ENCODE peak calls at places on chromosomes 6 and 20, in eight cellular contexts. One of them, this sample, is unnamed.

GRCh38 chr6:57305754-57306153 is 11.7 kb upstream of the PRIM2 start:
- DNase-seq in heart right ventricle: no peak
- DNase-seq in lower lobe of right lung: no peak
- DNase-seq in stimulated activated naive CD4-positive, alpha-beta T cell: no peak
- DNase-seq in foreskin keratinocyte: no peak
- DNase-seq in DMS79 treated with DMSO at 0.1 percent for 48 hours: no peak
- DNase-seq in M059J: peak; percentile 35
- DNase-seq in EH: peak; percentile 75
- DNase-seq in this sample: peak; percentile 86

GRCh38 chr6:167093922-167094432 is 28.9 kb upstream of the CCR6 start:
- DNase-seq in lower lobe of right lung: no peak
- DNase-seq in stimulated activated naive CD4-positive, alpha-beta T cell: no peak
- DNase-seq in DMS79 treated with DMSO at 0.1 percent for 48 hours: no peak
- DNase-seq in M059J: no peak
- DNase-seq in EH: no peak
- DNase-seq in foreskin keratinocyte: no peak
- DNase-seq in heart right ventricle: no peak
- DNase-seq in this sample: peak; percentile 5

GRCh38 chr20:22515264-22515663 is 69.1 kb downstream of the FOXA2 start:
- DNase-seq in stimulated activated naive CD4-positive, alpha-beta T cell: no peak
- DNase-seq in DMS79 treated with DMSO at 0.1 percent for 48 hours: no peak
- DNase-seq in M059J: no peak
- DNase-seq in foreskin keratinocyte: no peak
- DNase-seq in EH: no peak
- DNase-seq in lower lobe of right lung: no peak
- DNase-seq in heart right ventricle: no peak
- DNase-seq in this sample: no peak

GRCh38 chr6:36794704-36795065 is 44.6 kb downstream of the CPNE5 start:
- DNase-seq in EH: no peak
- DNase-seq in M059J: no peak
- DNase-seq in heart right ventricle: no peak
- DNase-seq in stimulated activated naive CD4-positive, alpha-beta T cell: no peak
- DNase-seq in DMS79 treated with DMSO at 0.1 percent for 48 hours: no peak
- DNase-seq in lower lobe of right lung: no peak
- DNase-seq in foreskin keratinocyte: no peak
- DNase-seq in this sample: no peak

GRCh38 chr6:87165169-87165568 is 9.8 kb downstream of the ZNF292 start:
- DNase-seq in M059J: no peak
- DNase-seq in stimulated activated naive CD4-positive, alpha-beta T cell: no peak
- DNase-seq in foreskin keratinocyte: no peak
- DNase-seq in DMS79 treated with DMSO at 0.1 percent for 48 hours: no peak
- DNase-seq in heart right ventricle: no peak
- DNase-seq in lower lobe of right lung: no peak
- DNase-seq in EH: no peak
- DNase-seq in this sample: no peak

GRCh38 chr6:37673436-37673835 is 24.2 kb downstream of the MDGA1 start:
- DNase-seq in EH: no peak
- DNase-seq in stimulated activated naive CD4-positive, alpha-beta T cell: no peak
- DNase-seq in lower lobe of right lung: no peak
- DNase-seq in M059J: no peak
- DNase-seq in foreskin keratinocyte: no peak
- DNase-seq in DMS79 treated with DMSO at 0.1 percent for 48 hours: peak; percentile 86
- DNase-seq in heart right ventricle: no peak
- DNase-seq in this sample: no peak

GRCh38 chr20:25054995-25055629 is 2.8 kb downstream of the ACSS1 start:
- DNase-seq in foreskin keratinocyte: no peak
- DNase-seq in stimulated activated naive CD4-positive, alpha-beta T cell: no peak
- DNase-seq in M059J: peak; percentile 55
- DNase-seq in heart right ventricle: no peak
- DNase-seq in EH: peak; percentile 70
- DNase-seq in DMS79 treated with DMSO at 0.1 percent for 48 hours: no peak
- DNase-seq in lower lobe of right lung: no peak
- DNase-seq in this sample: peak; percentile 77

GRCh38 chr20:57627972-57628650 is 7.9 kb upstream of the ZBP1 start:
- DNase-seq in stimulated activated naive CD4-positive, alpha-beta T cell: peak; percentile 72
- DNase-seq in EH: peak; percentile 57
- DNase-seq in DMS79 treated with DMSO at 0.1 percent for 48 hours: no peak
- DNase-seq in heart right ventricle: no peak
- DNase-seq in M059J: no peak
- DNase-seq in lower lobe of right lung: no peak
- DNase-seq in foreskin keratinocyte: no peak
- DNase-seq in this sample: peak; percentile 69

GRCh38 chr20:39259010-39259803 is 297.1 kb downstream of the DHX35 start:
- DNase-seq in stimulated activated naive CD4-positive, alpha-beta T cell: no peak
- DNase-seq in foreskin keratinocyte: no peak
- DNase-seq in M059J: no peak
- DNase-seq in DMS79 treated with DMSO at 0.1 percent for 48 hours: no peak
- DNase-seq in heart right ventricle: no peak
- DNase-seq in EH: no peak
- DNase-seq in lower lobe of right lung: no peak
- DNase-seq in this sample: no peak

GRCh38 chr6:166640342-166641043 is 13.4 kb upstream of the RPS6KA2 start:
- DNase-seq in DMS79 treated with DMSO at 0.1 percent for 48 hours: no peak
- DNase-seq in foreskin keratinocyte: no peak
- DNase-seq in heart right ventricle: peak; percentile 51
- DNase-seq in stimulated activated naive CD4-positive, alpha-beta T cell: no peak
- DNase-seq in lower lobe of right lung: peak; percentile 67
- DNase-seq in M059J: no peak
- DNase-seq in EH: no peak
- DNase-seq in this sample: no peak

GRCh38 chr6:118712955-118713354 is 61.6 kb upstream of the CEP85L start:
- DNase-seq in stimulated activated naive CD4-positive, alpha-beta T cell: no peak
- DNase-seq in foreskin keratinocyte: peak; percentile 59
- DNase-seq in heart right ventricle: no peak
- DNase-seq in M059J: peak; percentile 56
- DNase-seq in EH: peak; percentile 85
- DNase-seq in lower lobe of right lung: no peak
- DNase-seq in DMS79 treated with DMSO at 0.1 percent for 48 hours: no peak
- DNase-seq in this sample: peak; percentile 80

GRCh38 chr6:157763129-157763893 is 59.7 kb upstream of the SNX9 start:
- DNase-seq in heart right ventricle: peak; percentile 29
- DNase-seq in M059J: peak; percentile 95
- DNase-seq in lower lobe of right lung: peak; percentile 93
- DNase-seq in EH: peak; percentile 60
- DNase-seq in foreskin keratinocyte: peak; percentile 99
- DNase-seq in stimulated activated naive CD4-positive, alpha-beta T cell: no peak
- DNase-seq in DMS79 treated with DMSO at 0.1 percent for 48 hours: peak; percentile 95
- DNase-seq in this sample: peak; percentile 76

GRCh38 chr6:111129003-111129402 is 41.7 kb downstream of the SLC16A10 start:
- DNase-seq in DMS79 treated with DMSO at 0.1 percent for 48 hours: peak; percentile 13
- DNase-seq in heart right ventricle: no peak
- DNase-seq in lower lobe of right lung: no peak
- DNase-seq in foreskin keratinocyte: no peak
- DNase-seq in stimulated activated naive CD4-positive, alpha-beta T cell: no peak
- DNase-seq in EH: no peak
- DNase-seq in M059J: peak; percentile 58
- DNase-seq in this sample: no peak

GRCh38 chr6:13462380-13463326 is 24.7 kb downstream of the GFOD1 start:
- DNase-seq in DMS79 treated with DMSO at 0.1 percent for 48 hours: no peak
- DNase-seq in lower lobe of right lung: no peak
- DNase-seq in EH: no peak
- DNase-seq in foreskin keratinocyte: no peak
- DNase-seq in heart right ventricle: no peak
- DNase-seq in M059J: no peak
- DNase-seq in stimulated activated naive CD4-positive, alpha-beta T cell: no peak
- DNase-seq in this sample: peak; percentile 50

GRCh38 chr6:168007592-168008338 is 10.3 kb downstream of the KIF25 start:
- DNase-seq in heart right ventricle: no peak
- DNase-seq in foreskin keratinocyte: peak; percentile 96
- DNase-seq in lower lobe of right lung: peak; percentile 51
- DNase-seq in DMS79 treated with DMSO at 0.1 percent for 48 hours: peak; percentile 33
- DNase-seq in EH: peak; percentile 98
- DNase-seq in M059J: peak; percentile 99
- DNase-seq in stimulated activated naive CD4-positive, alpha-beta T cell: no peak
- DNase-seq in this sample: peak; percentile 96

GRCh38 chr6:72425003-72425681 is 196.7 kb upstream of the KCNQ5 start:
- DNase-seq in foreskin keratinocyte: peak; percentile 76
- DNase-seq in DMS79 treated with DMSO at 0.1 percent for 48 hours: no peak
- DNase-seq in lower lobe of right lung: no peak
- DNase-seq in EH: peak; percentile 96
- DNase-seq in heart right ventricle: no peak
- DNase-seq in stimulated activated naive CD4-positive, alpha-beta T cell: no peak
- DNase-seq in M059J: peak; percentile 84
- DNase-seq in this sample: peak; percentile 96

GRCh38 chr6:41014780-41015179 is 24.2 kb downstream of the UNC5CL start:
- DNase-seq in heart right ventricle: no peak
- DNase-seq in M059J: no peak
- DNase-seq in foreskin keratinocyte: no peak
- DNase-seq in EH: no peak
- DNase-seq in DMS79 treated with DMSO at 0.1 percent for 48 hours: no peak
- DNase-seq in stimulated activated naive CD4-positive, alpha-beta T cell: no peak
- DNase-seq in lower lobe of right lung: no peak
- DNase-seq in this sample: no peak

GRCh38 chr6:41735427-41736206 is at the start of gene TFEB:
- DNase-seq in heart right ventricle: peak; percentile 95
- DNase-seq in EH: peak; percentile 90
- DNase-seq in M059J: peak; percentile 92
- DNase-seq in foreskin keratinocyte: no peak
- DNase-seq in stimulated activated naive CD4-positive, alpha-beta T cell: peak; percentile 84
- DNase-seq in DMS79 treated with DMSO at 0.1 percent for 48 hours: peak; percentile 71
- DNase-seq in lower lobe of right lung: peak; percentile 98
- DNase-seq in this sample: peak; percentile 96

GRCh38 chr6:157150076-157150475 is 173.2 kb downstream of the TMEM242 start:
- DNase-seq in EH: no peak
- DNase-seq in foreskin keratinocyte: no peak
- DNase-seq in heart right ventricle: no peak
- DNase-seq in DMS79 treated with DMSO at 0.1 percent for 48 hours: no peak
- DNase-seq in lower lobe of right lung: no peak
- DNase-seq in M059J: peak; percentile 80
- DNase-seq in stimulated activated naive CD4-positive, alpha-beta T cell: no peak
- DNase-seq in this sample: peak; percentile 13

GRCh38 chr20:61891476-61891875 is 174.2 kb downstream of the TAF4 start:
- DNase-seq in lower lobe of right lung: no peak
- DNase-seq in foreskin keratinocyte: no peak
- DNase-seq in heart right ventricle: no peak
- DNase-seq in EH: no peak
- DNase-seq in DMS79 treated with DMSO at 0.1 percent for 48 hours: no peak
- DNase-seq in M059J: no peak
- DNase-seq in stimulated activated naive CD4-positive, alpha-beta T cell: no peak
- DNase-seq in this sample: no peak

GRCh38 chr6:35089935-35090505 is 51.1 kb downstream of the TCP11 start:
- DNase-seq in EH: peak; percentile 93
- DNase-seq in DMS79 treated with DMSO at 0.1 percent for 48 hours: no peak
- DNase-seq in heart right ventricle: no peak
- DNase-seq in lower lobe of right lung: no peak
- DNase-seq in M059J: peak; percentile 90
- DNase-seq in stimulated activated naive CD4-positive, alpha-beta T cell: no peak
- DNase-seq in foreskin keratinocyte: no peak
- DNase-seq in this sample: peak; percentile 60

GRCh38 chr6:166567107-166567506 is 19.4 kb downstream of the RAMACL start:
- DNase-seq in stimulated activated naive CD4-positive, alpha-beta T cell: no peak
- DNase-seq in foreskin keratinocyte: peak; percentile 96
- DNase-seq in EH: peak; percentile 98
- DNase-seq in heart right ventricle: no peak
- DNase-seq in M059J: peak; percentile 92
- DNase-seq in DMS79 treated with DMSO at 0.1 percent for 48 hours: no peak
- DNase-seq in lower lobe of right lung: no peak
- DNase-seq in this sample: peak; percentile 95

GRCh38 chr6:166308769-166309589 is 787 bp upstream of the PRR18 start:
- DNase-seq in M059J: no peak
- DNase-seq in stimulated activated naive CD4-positive, alpha-beta T cell: no peak
- DNase-seq in DMS79 treated with DMSO at 0.1 percent for 48 hours: peak; percentile 73
- DNase-seq in lower lobe of right lung: no peak
- DNase-seq in foreskin keratinocyte: no peak
- DNase-seq in heart right ventricle: no peak
- DNase-seq in EH: no peak
- DNase-seq in this sample: no peak

GRCh38 chr6:46979206-46979605 is 57.5 kb upstream of the ADGRF5 start:
- DNase-seq in EH: no peak
- DNase-seq in stimulated activated naive CD4-positive, alpha-beta T cell: no peak
- DNase-seq in M059J: no peak
- DNase-seq in heart right ventricle: no peak
- DNase-seq in foreskin keratinocyte: no peak
- DNase-seq in DMS79 treated with DMSO at 0.1 percent for 48 hours: no peak
- DNase-seq in lower lobe of right lung: no peak
- DNase-seq in this sample: no peak

GRCh38 chr6:105609375-105609991 is 206.6 kb upstream of the PREP start:
- DNase-seq in foreskin keratinocyte: no peak
- DNase-seq in DMS79 treated with DMSO at 0.1 percent for 48 hours: no peak
- DNase-seq in EH: peak; percentile 92
- DNase-seq in M059J: peak; percentile 97
- DNase-seq in stimulated activated naive CD4-positive, alpha-beta T cell: no peak
- DNase-seq in heart right ventricle: peak; percentile 21
- DNase-seq in lower lobe of right lung: peak; percentile 50
- DNase-seq in this sample: no peak

GRCh38 chr6:34226731-34227586 is 9.7 kb upstream of the HMGA1 start:
- DNase-seq in foreskin keratinocyte: no peak
- DNase-seq in lower lobe of right lung: no peak
- DNase-seq in EH: no peak
- DNase-seq in heart right ventricle: no peak
- DNase-seq in DMS79 treated with DMSO at 0.1 percent for 48 hours: no peak
- DNase-seq in stimulated activated naive CD4-positive, alpha-beta T cell: no peak
- DNase-seq in M059J: no peak
- DNase-seq in this sample: no peak

GRCh38 chr6:126657556-126658129 is 317.7 kb downstream of the CENPW start:
- DNase-seq in stimulated activated naive CD4-positive, alpha-beta T cell: no peak
- DNase-seq in DMS79 treated with DMSO at 0.1 percent for 48 hours: no peak
- DNase-seq in heart right ventricle: no peak
- DNase-seq in M059J: peak; percentile 50
- DNase-seq in lower lobe of right lung: no peak
- DNase-seq in foreskin keratinocyte: no peak
- DNase-seq in EH: peak; percentile 47
- DNase-seq in this sample: peak; percentile 73

GRCh38 chr6:138588805-138589434 is 89.6 kb upstream of the NHSL1 start:
- DNase-seq in DMS79 treated with DMSO at 0.1 percent for 48 hours: peak; percentile 66
- DNase-seq in EH: peak; percentile 78
- DNase-seq in stimulated activated naive CD4-positive, alpha-beta T cell: peak; percentile 23
- DNase-seq in heart right ventricle: no peak
- DNase-seq in M059J: peak; percentile 79
- DNase-seq in lower lobe of right lung: no peak
- DNase-seq in foreskin keratinocyte: no peak
- DNase-seq in this sample: peak; percentile 77

GRCh38 chr20:9609892-9610502 is 95.6 kb downstream of the LAMP5 start:
- DNase-seq in EH: peak; percentile 68
- DNase-seq in foreskin keratinocyte: no peak
- DNase-seq in heart right ventricle: no peak
- DNase-seq in stimulated activated naive CD4-positive, alpha-beta T cell: no peak
- DNase-seq in lower lobe of right lung: no peak
- DNase-seq in DMS79 treated with DMSO at 0.1 percent for 48 hours: peak; percentile 53
- DNase-seq in M059J: peak; percentile 80
- DNase-seq in this sample: peak; percentile 65

GRCh38 chr6:47180633-47181032 is 129.1 kb downstream of the TNFRSF21 start:
- DNase-seq in lower lobe of right lung: no peak
- DNase-seq in DMS79 treated with DMSO at 0.1 percent for 48 hours: no peak
- DNase-seq in heart right ventricle: no peak
- DNase-seq in EH: peak; percentile 58
- DNase-seq in M059J: peak; percentile 99
- DNase-seq in stimulated activated naive CD4-positive, alpha-beta T cell: no peak
- DNase-seq in foreskin keratinocyte: peak; percentile 71
- DNase-seq in this sample: peak; percentile 73

GRCh38 chr20:15320941-15321340 is 983.5 kb upstream of the FLRT3 start:
- DNase-seq in stimulated activated naive CD4-positive, alpha-beta T cell: no peak
- DNase-seq in lower lobe of right lung: no peak
- DNase-seq in heart right ventricle: no peak
- DNase-seq in EH: peak; percentile 13
- DNase-seq in DMS79 treated with DMSO at 0.1 percent for 48 hours: no peak
- DNase-seq in foreskin keratinocyte: peak; percentile 35
- DNase-seq in M059J: peak; percentile 39
- DNase-seq in this sample: peak; percentile 27

GRCh38 chr20:1320902-1321653 is 7.9 kb downstream of the SDCBP2 start:
- DNase-seq in lower lobe of right lung: no peak
- DNase-seq in DMS79 treated with DMSO at 0.1 percent for 48 hours: no peak
- DNase-seq in stimulated activated naive CD4-positive, alpha-beta T cell: no peak
- DNase-seq in foreskin keratinocyte: no peak
- DNase-seq in M059J: no peak
- DNase-seq in EH: no peak
- DNase-seq in heart right ventricle: no peak
- DNase-seq in this sample: no peak

This sample was measured in GM23248.